ENCODE peak calls at places on chromosomes 5 and 9, in five cellular contexts. One of them, this sample, is unnamed.
A peak's percentile ranks its signal among the peaks of the same experiment; 100 is the strongest.

GRCh38 chr5:163172540-163173337 is 264.7 kb upstream of the CCNG1 start:
- DNase-seq in cardiac muscle cell: no peak
- DNase-seq in lung: no peak
- DNase-seq in psoas muscle: no peak
- DNase-seq in tibial artery: no peak
- DNase-seq in this sample: no peak

GRCh38 chr9:123861086-123861707 is 68.7 kb downstream of the DENND1A start:
- DNase-seq in lung: no peak
- DNase-seq in tibial artery: no peak
- DNase-seq in psoas muscle: no peak
- DNase-seq in cardiac muscle cell: peak; percentile 6
- DNase-seq in this sample: no peak

GRCh38 chr9:11726659-11727058 is 966.5 kb upstream of the TYRP1 start:
- DNase-seq in psoas muscle: no peak
- DNase-seq in cardiac muscle cell: no peak
- DNase-seq in tibial artery: no peak
- DNase-seq in lung: no peak
- DNase-seq in this sample: no peak

GRCh38 chr9:112884086-112884485 is 6.6 kb downstream of the SLC46A2 start:
- DNase-seq in lung: no peak
- DNase-seq in cardiac muscle cell: peak; percentile 42
- DNase-seq in psoas muscle: no peak
- DNase-seq in tibial artery: no peak
- DNase-seq in this sample: no peak

GRCh38 chr5:74866653-74867162 is 521 bp upstream of the FAM169A start:
- DNase-seq in psoas muscle: no peak
- DNase-seq in tibial artery: no peak
- DNase-seq in lung: no peak
- DNase-seq in cardiac muscle cell: no peak
- DNase-seq in this sample: no peak

GRCh38 chr9:128702949-128703615 is 779 bp downstream of the PKN3 start:
- DNase-seq in psoas muscle: peak; percentile 48
- DNase-seq in cardiac muscle cell: no peak
- DNase-seq in tibial artery: no peak
- DNase-seq in lung: no peak
- DNase-seq in this sample: no peak

GRCh38 chr5:35313296-35313695 is 83.0 kb upstream of the PRLR start:
- DNase-seq in lung: no peak
- DNase-seq in cardiac muscle cell: peak; percentile 87
- DNase-seq in tibial artery: no peak
- DNase-seq in psoas muscle: no peak
- DNase-seq in this sample: no peak

GRCh38 chr5:68424799-68425537 is 209.4 kb downstream of the PIK3R1 start:
- DNase-seq in lung: no peak
- DNase-seq in psoas muscle: no peak
- DNase-seq in tibial artery: no peak
- DNase-seq in cardiac muscle cell: peak; percentile 48
- DNase-seq in this sample: no peak

GRCh38 chr5:61409568-61409967 is 77.5 kb downstream of the ZSWIM6 start:
- DNase-seq in cardiac muscle cell: peak; percentile 91
- DNase-seq in lung: no peak
- DNase-seq in psoas muscle: no peak
- DNase-seq in tibial artery: no peak
- DNase-seq in this sample: no peak

GRCh38 chr5:78984611-78985406 is at the start of gene ARSB:
- DNase-seq in lung: peak; percentile 81
- DNase-seq in tibial artery: peak; percentile 83
- DNase-seq in cardiac muscle cell: peak; percentile 88
- DNase-seq in psoas muscle: peak; percentile 82
- DNase-seq in this sample: no peak

GRCh38 chr5:116437922-116438578 is 136.6 kb downstream of the SEMA6A start:
- DNase-seq in cardiac muscle cell: no peak
- DNase-seq in lung: no peak
- DNase-seq in psoas muscle: no peak
- DNase-seq in tibial artery: no peak
- DNase-seq in this sample: no peak

GRCh38 chr9:110742741-110743371 is 74.3 kb downstream of the MUSK start:
- DNase-seq in cardiac muscle cell: peak; percentile 87
- DNase-seq in tibial artery: no peak
- DNase-seq in psoas muscle: no peak
- DNase-seq in lung: no peak
- DNase-seq in this sample: no peak

GRCh38 chr5:170740586-170741205 is 42.8 kb upstream of the GABRP start:
- DNase-seq in psoas muscle: no peak
- DNase-seq in tibial artery: no peak
- DNase-seq in lung: no peak
- DNase-seq in cardiac muscle cell: no peak
- DNase-seq in this sample: no peak

GRCh38 chr9:83430681-83431080 is 107.5 kb downstream of the FRMD3 start:
- DNase-seq in psoas muscle: no peak
- DNase-seq in lung: no peak
- DNase-seq in tibial artery: peak; percentile 38
- DNase-seq in cardiac muscle cell: no peak
- DNase-seq in this sample: no peak
- H3K27ac ChIP-seq in psoas muscle: no peak overlapping the region
- H3K27ac ChIP-seq in lung: no peak overlapping the region
- H3K27ac ChIP-seq in tibial artery: no peak overlapping the region
- H3K27ac ChIP-seq in cardiac muscle cell: no peak overlapping the region
- H3K27ac ChIP-seq in this sample: no peak overlapping the region

DNA sequence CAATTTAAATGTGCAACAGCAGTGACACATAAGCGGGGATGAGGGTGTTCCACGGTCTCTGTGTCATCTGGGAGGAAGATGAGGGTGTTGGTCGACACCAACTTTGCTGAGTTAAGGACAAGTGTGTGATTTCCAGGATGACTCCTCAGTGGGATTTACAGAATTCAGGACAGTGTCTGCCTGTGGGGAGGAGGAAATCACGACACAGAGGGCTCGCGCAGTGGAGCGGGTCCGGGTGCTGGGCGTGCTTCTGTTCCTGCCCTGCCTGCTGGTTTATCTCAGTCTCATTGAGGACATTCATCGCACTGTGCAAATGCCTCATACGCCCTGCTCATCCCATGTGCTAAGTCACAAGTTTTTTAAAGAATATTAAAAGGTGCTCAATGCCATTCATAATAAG is 73.7 kb upstream of the ADAMTS2 start:
- DNase-seq in cardiac muscle cell: no peak
- DNase-seq in psoas muscle: no peak
- DNase-seq in tibial artery: no peak
- DNase-seq in lung: no peak
- DNase-seq in this sample: no peak
- H3K27ac ChIP-seq in cardiac muscle cell: no peak overlapping the region
- H3K27ac ChIP-seq in psoas muscle: no peak overlapping the region
- H3K27ac ChIP-seq in tibial artery: no peak overlapping the region
- H3K27ac ChIP-seq in lung: no peak overlapping the region
- H3K27ac ChIP-seq in this sample: no peak overlapping the region

DNA sequence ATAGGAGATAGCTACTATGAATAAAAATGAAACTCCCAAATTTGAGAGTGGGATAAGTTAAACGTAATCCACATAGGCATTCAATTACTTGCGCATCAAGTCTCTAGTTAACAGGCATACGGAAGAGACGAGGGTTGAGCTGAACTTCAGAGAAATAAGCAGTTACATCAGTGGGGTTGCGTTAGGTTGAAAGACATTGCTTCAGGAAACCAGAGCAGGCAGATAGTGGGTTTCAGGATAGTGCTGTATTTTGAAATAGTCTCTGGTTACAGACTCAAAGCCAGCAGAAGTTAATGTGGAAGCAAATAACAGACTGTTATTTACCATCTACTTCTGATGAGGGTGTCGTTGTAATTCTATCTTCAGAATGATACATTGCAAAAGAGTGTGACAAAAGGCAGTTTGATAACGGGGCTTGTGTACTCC is 533.4 kb downstream of the PDE4D start:
- DNase-seq in lung: no peak
- DNase-seq in tibial artery: no peak
- DNase-seq in cardiac muscle cell: peak; percentile 92
- DNase-seq in psoas muscle: no peak
- DNase-seq in this sample: no peak
- H3K27ac ChIP-seq in lung: no peak overlapping the region
- H3K27ac ChIP-seq in tibial artery: no peak overlapping the region
- H3K27ac ChIP-seq in cardiac muscle cell: peak overlapping the region; percentile 97
- H3K27ac ChIP-seq in psoas muscle: peak overlapping the region; percentile 95
- H3K27ac ChIP-seq in this sample: no peak overlapping the region

GRCh38 chr5:172749076-172749475 is 21.9 kb downstream of the DUSP1 start:
- DNase-seq in lung: no peak
- DNase-seq in psoas muscle: no peak
- DNase-seq in cardiac muscle cell: no peak
- DNase-seq in tibial artery: no peak
- DNase-seq in this sample: no peak
- H3K27ac ChIP-seq in lung: peak overlapping the region; percentile 88
- H3K27ac ChIP-seq in psoas muscle: peak overlapping the region; percentile 73
- H3K27ac ChIP-seq in cardiac muscle cell: no peak overlapping the region
- H3K27ac ChIP-seq in tibial artery: peak overlapping the region; percentile 90
- H3K27ac ChIP-seq in this sample: no peak overlapping the region

GRCh38 chr9:133333011-133333410 is 3.0 kb downstream of the SURF6 start:
- DNase-seq in psoas muscle: no peak
- DNase-seq in cardiac muscle cell: no peak
- DNase-seq in lung: no peak
- DNase-seq in tibial artery: no peak
- DNase-seq in this sample: no peak

GRCh38 chr9:133333566-133333965 is 2.4 kb downstream of the SURF6 start:
- DNase-seq in cardiac muscle cell: no peak
- DNase-seq in tibial artery: no peak
- DNase-seq in psoas muscle: no peak
- DNase-seq in lung: no peak
- DNase-seq in this sample: no peak

GRCh38 chr9:133339641-133340040 is 3.7 kb upstream of the SURF6 start:
- DNase-seq in tibial artery: no peak
- DNase-seq in cardiac muscle cell: no peak
- DNase-seq in psoas muscle: no peak
- DNase-seq in lung: no peak
- DNase-seq in this sample: no peak

GRCh38 chr9:133334161-133334560 is 1.8 kb downstream of the SURF6 start:
- DNase-seq in lung: no peak
- DNase-seq in cardiac muscle cell: no peak
- DNase-seq in psoas muscle: no peak
- DNase-seq in tibial artery: no peak
- DNase-seq in this sample: no peak

GRCh38 chr9:133335924-133336811 is at the start of gene SURF6:
- DNase-seq in tibial artery: peak; percentile 85
- DNase-seq in lung: peak; percentile 92
- DNase-seq in psoas muscle: peak; percentile 95
- DNase-seq in cardiac muscle cell: peak; percentile 92
- DNase-seq in this sample: peak; percentile 22
- H3K27ac ChIP-seq in tibial artery: peak within 1 kb of the TSS; percentile 71
- H3K27ac ChIP-seq in lung: peak within 1 kb of the TSS; percentile 83
- H3K27ac ChIP-seq in psoas muscle: peak within 1 kb of the TSS; percentile 88
- H3K27ac ChIP-seq in cardiac muscle cell: peak within 1 kb of the TSS; percentile 78
- H3K27ac ChIP-seq in this sample: peak within 1 kb of the TSS; percentile 70

GRCh38 chr5:151086192-151086869 is 5.5 kb upstream of the TNIP1 start:
- DNase-seq in cardiac muscle cell: no peak
- DNase-seq in lung: no peak
- DNase-seq in tibial artery: no peak
- DNase-seq in psoas muscle: no peak
- DNase-seq in this sample: no peak
- H3K27ac ChIP-seq in cardiac muscle cell: no peak overlapping the region
- H3K27ac ChIP-seq in lung: peak overlapping the region; percentile 80
- H3K27ac ChIP-seq in tibial artery: peak overlapping the region; percentile 57
- H3K27ac ChIP-seq in psoas muscle: peak overlapping the region; percentile 67
- H3K27ac ChIP-seq in this sample: no peak overlapping the region

GRCh38 chr5:150791536-150791935 is 13.0 kb downstream of the SMIM3 start:
- DNase-seq in tibial artery: no peak
- DNase-seq in lung: no peak
- DNase-seq in psoas muscle: no peak
- DNase-seq in cardiac muscle cell: no peak
- DNase-seq in this sample: no peak
- H3K27ac ChIP-seq in tibial artery: no peak overlapping the region
- H3K27ac ChIP-seq in lung: no peak overlapping the region
- H3K27ac ChIP-seq in psoas muscle: no peak overlapping the region
- H3K27ac ChIP-seq in cardiac muscle cell: no peak overlapping the region
- H3K27ac ChIP-seq in this sample: no peak overlapping the region